ENCODE peak calls at places on chromosomes 12 and 14, in five cellular contexts. D is IMR-90, U is A549, H is HepG2, A is GM12878. L is an unnamed sample.

GRCh38 chr12:53166837-53167236 is 13.7 kb upstream of the ZNF740 start:
- DNase-seq in D (no peak), U (no peak), H (no peak), A (no peak), L (no peak)

GRCh38 chr12:68011882-68012207 is 22.6 kb downstream of the IFNG-AS1 start:
- DNase-seq in D (peak), U (no peak), H (no peak), A (no peak), L (no peak)

GRCh38 chr12:42608196-42608825 is 18.8 kb upstream of the PRICKLE1 start:
- DNase-seq in D (no peak), U (no peak), H (no peak), A (no peak), L (no peak)

GRCh38 chr12:93772003-93772402 is 94.8 kb downstream of the CRADD start:
- DNase-seq in D (no peak), U (no peak), H (no peak), A (no peak), L (no peak)

GRCh38 chr14:59356298-59356697 is 108.9 kb downstream of the GPR135 start:
- DNase-seq in D (no peak), U (no peak), H (no peak), A (no peak), L (no peak)

GRCh38 chr12:15719230-15719629 is 70.0 kb downstream of the EPS8 start:
- DNase-seq in D (no peak), U (no peak), H (no peak), A (no peak), L (no peak)

GRCh38 chr12:68557011-68557715 is 53.5 kb upstream of the RAP1B start:
- DNase-seq in D (peak), U (peak), H (no peak), A (no peak), L (no peak)

GRCh38 chr12:12508612-12509011 is 54.1 kb downstream of the DUSP16 start:
- DNase-seq in D (peak), U (no peak), H (no peak), A (no peak), L (no peak)

GRCh38 chr14:100018482-100018881 is 46.7 kb upstream of the EVL start:
- DNase-seq in D (peak), U (peak), H (peak), A (no peak), L (no peak)

GRCh38 chr12:113586461-113586860 is 114.8 kb upstream of the LHX5 start:
- DNase-seq in D (no peak), U (no peak), H (no peak), A (no peak), L (no peak)

GRCh38 chr12:25615119-25615518 is 62.0 kb upstream of the LMNTD1 start:
- DNase-seq in D (peak), U (peak), H (no peak), A (no peak), L (no peak)

GRCh38 chr12:10395390-10395998 is 5.7 kb upstream of the KLRK1 start:
- DNase-seq in D (peak), U (peak), H (peak), A (peak), L (no peak)

GRCh38 chr14:54589843-54590242 is 22.9 kb downstream of the SAMD4A start:
- DNase-seq in D (no peak), U (no peak), H (no peak), A (no peak), L (no peak)

GRCh38 chr12:130504110-130504835 is 166.6 kb downstream of the PIWIL1 start:
- DNase-seq in D (no peak), U (no peak), H (no peak), A (no peak), L (peak)

GRCh38 chr12:104049278-104050257 is at the start of gene GLT8D2:
- DNase-seq in D (peak), U (no peak), H (no peak), A (no peak), L (peak)

GRCh38 chr14:22929848-22930364 is 730 bp upstream of the PRMT5 start:
- DNase-seq in D (no peak), U (no peak), H (no peak), A (no peak), L (no peak)

GRCh38 chr12:100234591-100235304 is 32.1 kb downstream of the DEPDC4 start:
- DNase-seq in D (peak), U (peak), H (peak), A (peak), L (peak)

GRCh38 chr12:32419520-32419960 is 20.2 kb downstream of the FGD4 start:
- DNase-seq in D (peak), U (no peak), H (no peak), A (no peak), L (no peak)

GRCh38 chr12:70692681-70693288 is 55.6 kb upstream of the PTPRB start:
- DNase-seq in D (peak), U (peak), H (no peak), A (no peak), L (peak)

GRCh38 chr12:115004469-115005146 is 320.6 kb upstream of the TBX3 start:
- DNase-seq in D (no peak), U (peak), H (no peak), A (no peak), L (no peak)

GRCh38 chr12:46430340-46430948 is 57.9 kb upstream of the SLC38A2 start:
- DNase-seq in D (peak), U (peak), H (peak), A (peak), L (no peak)

GRCh38 chr12:74646831-74647230 is 109.2 kb downstream of the ATXN7L3B start:
- DNase-seq in D (no peak), U (peak), H (no peak), A (no peak), L (no peak)

GRCh38 chr12:103785243-103786031 is 55.6 kb downstream of the NT5DC3 start:
- DNase-seq in D (no peak), U (no peak), H (peak), A (no peak), L (no peak)

GRCh38 chr12:66533767-66534166 is 145.1 kb downstream of the GRIP1 start:
- DNase-seq in D (no peak), U (no peak), H (no peak), A (no peak), L (no peak)

GRCh38 chr12:31732926-31733548 is 4.2 kb upstream of the AMN1 start:
- DNase-seq in D (peak), U (peak), H (peak), A (peak), L (no peak)

GRCh38 chr12:53048033-53048779 is 1.7 kb upstream of the TNS2 start:
- DNase-seq in D (no peak), U (peak), H (peak), A (no peak), L (peak)

GRCh38 chr14:95291859-95292542 is 27.7 kb downstream of the CLMN start:
- DNase-seq in D (peak), U (peak), H (no peak), A (no peak), L (peak)

GRCh38 chr14:34676516-34677211 is 37.7 kb downstream of the CFL2 start:
- DNase-seq in D (no peak), U (no peak), H (no peak), A (no peak), L (no peak)

GRCh38 chr14:35401853-35402252 is 2.7 kb downstream of the NFKBIA start:
- DNase-seq in D (peak), U (no peak), H (no peak), A (no peak), L (no peak)

GRCh38 chr12:27337376-27337775 is 4.7 kb downstream of the BMAL2 start:
- DNase-seq in D (no peak), U (no peak), H (peak), A (no peak), L (no peak)

GRCh38 chr12:132474237-132474741 is 15.7 kb upstream of the FBRSL1 start:
- DNase-seq in D (no peak), U (no peak), H (no peak), A (no peak), L (peak)

GRCh38 chr12:63400746-63401145 is 249.7 kb upstream of the AVPR1A start:
- DNase-seq in D (peak), U (peak), H (peak), A (no peak), L (no peak)

GRCh38 chr14:21668377-21668776 is 5.2 kb downstream of the OR4E1 start:
- DNase-seq in D (peak), U (peak), H (peak), A (no peak), L (no peak)
- TF ChIP-seq SMC3 in D (no peak), U (no peak), H (no peak), A (no peak), L (no peak)

DNA sequence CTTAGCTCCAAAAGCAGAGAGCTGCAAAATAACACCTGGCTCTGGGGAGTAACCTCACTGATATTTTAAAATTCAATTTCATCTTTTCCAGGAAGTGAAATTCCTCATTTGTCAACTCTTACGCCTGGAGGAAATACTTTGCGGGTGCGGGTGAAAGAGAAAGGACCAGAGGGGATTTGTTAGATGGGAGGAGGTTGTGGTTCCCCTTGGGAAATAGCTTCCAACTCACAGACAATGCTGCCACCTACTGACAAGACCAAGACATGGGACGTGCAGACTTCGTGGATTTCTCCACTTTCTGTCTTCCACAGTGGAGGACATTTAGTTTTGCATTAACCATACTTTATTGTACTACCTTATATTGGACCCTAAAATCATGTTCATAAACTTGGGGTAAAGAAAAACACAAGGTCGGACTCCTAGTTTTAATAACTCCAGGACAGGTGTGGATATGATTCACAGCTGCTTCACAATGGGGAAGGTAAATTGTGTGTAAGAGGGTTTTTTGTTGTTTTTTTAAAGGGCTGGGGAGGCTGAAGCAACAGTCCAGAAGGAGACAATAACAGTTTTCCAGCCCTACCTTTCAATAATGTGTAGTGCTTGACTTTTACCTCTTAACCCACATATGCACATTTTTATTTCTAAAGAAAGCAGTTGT is 10.8 kb downstream of the FBXL14 start:
- DNase-seq in D (peak), U (peak), H (peak), A (peak), L (peak)
- TF ChIP-seq SMC3 in D (peak), U (peak), H (peak), A (peak), L (peak)

DNA sequence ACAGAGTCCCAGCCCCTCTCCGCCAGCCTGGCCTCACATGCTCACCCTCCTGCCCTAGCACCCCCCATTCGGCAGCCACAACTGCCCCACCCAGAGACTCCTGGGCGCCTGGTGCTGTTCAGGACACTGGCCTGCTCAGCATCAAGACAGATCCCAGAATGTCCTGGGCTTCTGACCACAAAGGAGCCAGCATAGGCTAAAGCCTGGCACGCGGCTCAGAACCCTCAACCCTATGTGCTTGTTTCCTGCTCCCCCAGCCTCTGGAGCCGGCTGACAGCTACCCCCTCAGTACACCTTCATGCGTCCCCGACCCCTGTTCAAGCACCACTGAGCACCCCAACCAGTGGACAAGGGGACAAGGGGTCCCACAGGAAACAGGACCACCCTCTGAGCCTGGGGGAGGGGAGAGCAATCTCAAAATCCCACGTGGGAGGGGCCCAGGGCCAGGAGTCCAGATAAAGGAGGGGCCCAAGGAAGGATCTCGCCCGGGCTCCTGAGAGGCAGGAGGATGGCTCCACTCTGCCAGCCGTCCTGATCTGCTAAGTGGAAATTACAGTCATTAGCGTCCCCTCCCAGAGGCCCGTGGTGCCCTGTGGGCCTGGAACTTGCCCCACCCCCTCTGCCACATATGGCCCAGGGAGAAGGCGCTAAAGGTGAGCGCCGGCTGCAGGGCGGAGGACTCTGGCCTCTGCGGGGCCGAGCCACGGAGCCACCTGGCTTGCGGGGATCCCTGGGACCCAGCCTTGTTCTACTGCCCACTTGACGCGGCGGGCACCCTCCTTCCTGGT is 27.1 kb upstream of the GPR132 start:
- DNase-seq in D (no peak), U (peak), H (no peak), A (no peak), L (peak)
- TF ChIP-seq SMC3 in D (no peak), U (no peak), H (no peak), A (no peak), L (no peak)

GRCh38 chr14:24368562-24369252 is 723 bp downstream of the NFATC4 start:
- DNase-seq in D (peak), U (no peak), H (no peak), A (no peak), L (peak)
- TF ChIP-seq SMC3 in D (no peak), U (no peak), H (no peak), A (no peak), L (no peak)

GRCh38 chr12:121515615-121516014 is 65.2 kb downstream of the KDM2B start:
- DNase-seq in D (no peak), U (no peak), H (peak), A (no peak), L (no peak)

GRCh38 chr12:121511931-121512330 is 68.9 kb downstream of the KDM2B start:
- DNase-seq in D (no peak), U (no peak), H (no peak), A (no peak), L (no peak)

GRCh38 chr12:121514184-121514742 is 66.6 kb downstream of the KDM2B start:
- DNase-seq in D (no peak), U (no peak), H (no peak), A (no peak), L (peak)

GRCh38 chr12:121512561-121512960 is 68.3 kb downstream of the KDM2B start:
- DNase-seq in D (no peak), U (no peak), H (no peak), A (no peak), L (no peak)

GRCh38 chr12:121513464-121514183 is 67.2 kb downstream of the KDM2B start:
- DNase-seq in D (no peak), U (peak), H (peak), A (no peak), L (peak)
- TF ChIP-seq SMC3 in D (no peak), U (no peak), H (no peak), A (no peak), L (no peak)

GRCh38 chr14:36824854-36825253 is 163.2 kb downstream of the PAX9 start:
- DNase-seq in D (no peak), U (no peak), H (no peak), A (no peak), L (no peak)

GRCh38 chr14:36827861-36828260 is 166.2 kb downstream of the PAX9 start:
- DNase-seq in D (no peak), U (no peak), H (no peak), A (no peak), L (no peak)

GRCh38 chr14:36826614-36827013 is 165.0 kb downstream of the PAX9 start:
- DNase-seq in D (no peak), U (no peak), H (no peak), A (no peak), L (no peak)

GRCh38 chr14:36834293-36834692 is 172.6 kb downstream of the PAX9 start:
- DNase-seq in D (no peak), U (no peak), H (no peak), A (no peak), L (no peak)

DNA sequence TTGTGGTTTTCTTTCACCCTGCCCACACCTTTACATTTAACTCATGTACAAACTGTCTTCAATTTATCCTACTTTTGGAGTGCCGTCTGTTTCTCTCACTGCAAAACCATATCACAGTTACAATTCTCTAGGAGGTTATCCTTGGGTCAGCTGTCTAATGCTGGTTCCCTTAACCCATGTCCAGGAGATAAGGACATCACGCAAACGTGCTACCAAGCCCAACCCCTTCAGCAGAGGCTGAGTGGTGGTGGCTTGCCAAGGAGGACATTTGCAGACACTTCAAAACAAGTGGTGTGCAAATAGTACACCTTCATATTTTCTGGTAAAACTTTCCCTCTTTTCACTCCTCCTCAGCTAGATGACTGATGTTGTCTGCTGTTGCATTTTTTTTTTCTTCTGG is 167.9 kb downstream of the PAX9 start:
- DNase-seq in D (no peak), U (no peak), H (no peak), A (no peak), L (no peak)
- TF ChIP-seq SMC3 in D (no peak), U (no peak), H (no peak), A (no peak), L (no peak)

L was measured in SK-N-SH.